ENCODE peak calls at places on chromosomes 16 and 17, in nine cellular contexts. M is epithelial cell of esophagus; P is activated T-cell treated with anti-CD3 and anti-CD28 coated beads, Interleukin-2, amount 50 U/mL, for 4 hours; A is stimulated activated CD4-positive, alpha-beta T cell treated with anti-CD3 and anti-CD28 coated beads, TNF-alpha, amount 100 ng/mL, for 24 hours; J is upper lobe of right lung; F is activated naive CD4-positive, alpha-beta T cell treated with Interleukin-2 at 50 U/mL for 16 hours; O is putamen; G is NCI-H460; U is M059J. L is an unnamed sample.

GRCh38 chr16:54928016-54928356 is 2.7 kb upstream of the IRX5 start:
- DNase-seq in M (peak), P (no peak), A (no peak), J (no peak), F (no peak), O (no peak), G (no peak), U (peak), L (peak)

GRCh38 chr17:31008374-31009035 is 37.7 kb downstream of the RNF135 start:
- DNase-seq in M (peak), P (peak), A (peak), J (peak), F (peak), O (peak), G (no peak), U (peak), L (peak)

GRCh38 chr17:2965621-2966275 is 97.7 kb downstream of the OR1D5 start:
- DNase-seq in M (peak), P (no peak), A (no peak), J (peak), F (no peak), O (no peak), G (no peak), U (peak), L (no peak)

GRCh38 chr16:22898874-22899348 is 84.9 kb downstream of the HS3ST2 start:
- DNase-seq in M (peak), P (peak), A (no peak), J (peak), F (peak), O (peak), G (peak), U (peak), L (peak)

GRCh38 chr17:19748807-19749193 is 702 bp upstream of the ALDH3A1 start:
- DNase-seq in M (no peak), P (no peak), A (no peak), J (no peak), F (no peak), O (no peak), G (no peak), U (no peak), L (no peak)

GRCh38 chr17:81329279-81329926 is 34.3 kb upstream of the SLC38A10 start:
- DNase-seq in M (peak), P (no peak), A (no peak), J (peak), F (no peak), O (no peak), G (peak), U (peak), L (no peak)

GRCh38 chr17:76702941-76703637 is 7.7 kb downstream of the MXRA7 start:
- DNase-seq in M (no peak), P (no peak), A (no peak), J (no peak), F (no peak), O (no peak), G (no peak), U (no peak), L (no peak)

GRCh38 chr17:36496018-36496789 is 9.7 kb downstream of the ZNHIT3 start:
- DNase-seq in M (no peak), P (no peak), A (no peak), J (no peak), F (no peak), O (peak), G (no peak), U (no peak), L (peak)

GRCh38 chr16:87465306-87465705 is 27.5 kb downstream of the ZCCHC14 start:
- DNase-seq in M (peak), P (no peak), A (no peak), J (peak), F (no peak), O (no peak), G (no peak), U (peak), L (no peak)

GRCh38 chr17:63984651-63985386 is 12.1 kb upstream of the SCN4A start:
- DNase-seq in M (peak), P (peak), A (peak), J (no peak), F (peak), O (no peak), G (no peak), U (peak), L (peak)

GRCh38 chr17:74900208-74900607 is 6.8 kb upstream of the FADS6 start:
- DNase-seq in M (no peak), P (no peak), A (no peak), J (no peak), F (no peak), O (no peak), G (no peak), U (no peak), L (no peak)

GRCh38 chr17:17420561-17421269 is 56.1 kb upstream of the MED9 start:
- DNase-seq in M (no peak), P (no peak), A (no peak), J (peak), F (no peak), O (no peak), G (no peak), U (no peak), L (no peak)

GRCh38 chr16:6573577-6573976 is 759.1 kb upstream of the RBFOX1 start:
- DNase-seq in M (no peak), P (no peak), A (no peak), J (peak), F (no peak), O (peak), G (no peak), U (peak), L (no peak)

GRCh38 chr17:68349157-68349556 is 57.9 kb downstream of the ARSG start:
- DNase-seq in M (no peak), P (no peak), A (no peak), J (no peak), F (peak), O (no peak), G (no peak), U (no peak), L (no peak)

GRCh38 chr17:16106161-16106891 is 106.7 kb downstream of the TTC19 start:
- DNase-seq in M (peak), P (no peak), A (no peak), J (no peak), F (no peak), O (peak), G (no peak), U (peak), L (no peak)

GRCh38 chr17:3963214-3964201 is 729 bp downstream of the ATP2A3 start:
- DNase-seq in M (no peak), P (peak), A (no peak), J (peak), F (peak), O (no peak), G (no peak), U (no peak), L (peak)

GRCh38 chr17:19578545-19578944 is 44.9 kb downstream of the SLC47A1 start:
- DNase-seq in M (peak), P (no peak), A (no peak), J (no peak), F (no peak), O (no peak), G (no peak), U (peak), L (no peak)

GRCh38 chr16:10314811-10315210 is 71.0 kb upstream of the ATF7IP2 start:
- DNase-seq in M (peak), P (no peak), A (no peak), J (no peak), F (no peak), O (peak), G (no peak), U (peak), L (no peak)

GRCh38 chr17:78559749-78560368 is 17.3 kb downstream of the DNAH17 start:
- DNase-seq in M (no peak), P (no peak), A (no peak), J (peak), F (no peak), O (no peak), G (no peak), U (no peak), L (no peak)

GRCh38 chr17:49067163-49067562 is 65.4 kb upstream of the B4GALNT2 start:
- DNase-seq in M (no peak), P (no peak), A (no peak), J (no peak), F (no peak), O (no peak), G (no peak), U (no peak), L (no peak)

GRCh38 chr16:81630632-81631026 is 148.5 kb upstream of the PLCG2 start:
- DNase-seq in M (no peak), P (no peak), A (no peak), J (no peak), F (no peak), O (no peak), G (no peak), U (no peak), L (no peak)

GRCh38 chr16:4347765-4348509 is 3.2 kb downstream of the PAM16 start:
- DNase-seq in M (no peak), P (no peak), A (no peak), J (peak), F (no peak), O (no peak), G (no peak), U (peak), L (no peak)

GRCh38 chr17:80647746-80648145 is 103.1 kb downstream of the RPTOR start:
- DNase-seq in M (peak), P (no peak), A (no peak), J (no peak), F (no peak), O (no peak), G (no peak), U (peak), L (no peak)

GRCh38 chr17:29039764-29040598 is 3.0 kb upstream of the PIPOX start:
- DNase-seq in M (peak), P (no peak), A (no peak), J (no peak), F (no peak), O (no peak), G (no peak), U (peak), L (no peak)

GRCh38 chr16:50470687-50471086 is 77.5 kb upstream of the NKD1 start:
- DNase-seq in M (no peak), P (no peak), A (no peak), J (no peak), F (no peak), O (no peak), G (no peak), U (no peak), L (no peak)

GRCh38 chr17:76397687-76398522 is 13.5 kb downstream of the SPHK1 start:
- DNase-seq in M (peak), P (peak), A (peak), J (peak), F (peak), O (peak), G (peak), U (peak), L (peak)

GRCh38 chr17:33369876-33370275 is 76.8 kb upstream of the ASIC2 start:
- DNase-seq in M (no peak), P (no peak), A (no peak), J (no peak), F (no peak), O (no peak), G (no peak), U (no peak), L (no peak)

GRCh38 chr17:3012926-3013581 is 50.4 kb downstream of the OR1D5 start:
- DNase-seq in M (peak), P (peak), A (peak), J (peak), F (peak), O (no peak), G (peak), U (peak), L (peak)

GRCh38 chr17:40452074-40452787 is 9.0 kb downstream of the IGFBP4 start:
- DNase-seq in M (no peak), P (no peak), A (no peak), J (no peak), F (no peak), O (no peak), G (no peak), U (peak), L (no peak)